ENCODE peak calls at places on chromosomes 16 and 17, in four cellular contexts. S is PC-3, C is M059J, R is HEK293T. N is an unnamed sample.

GRCh38 chr17:32484628-32485027 is 2.2 kb upstream of the CDK5R1 start:
- DNase-seq in S (no peak), C (no peak), R (no peak), N (no peak)

GRCh38 chr17:32870969-32871368 is 6.0 kb downstream of the MYO1D start:
- DNase-seq in S (no peak), C (no peak), R (no peak), N (no peak)

GRCh38 chr17:42275527-42276358 is 448 bp downstream of the STAT5B start:
- DNase-seq in S (no peak), C (peak; percentile 46), R (peak; percentile 19), N (no peak)

GRCh38 chr16:51097729-51098128 is 53.3 kb downstream of the SALL1 start:
- DNase-seq in R (no peak), S (no peak), C (no peak), N (no peak)

GRCh38 chr16:6897910-6898475 is 434.7 kb upstream of the RBFOX1 start:
- DNase-seq in C (no peak), R (no peak), S (no peak), N (no peak)

GRCh38 chr17:40253565-40253964 is 34.1 kb upstream of the CDC6 start:
- DNase-seq in C (peak; percentile 77), R (no peak), S (no peak), N (no peak)

GRCh38 chr16:25065899-25066298 is 45.6 kb upstream of the LCMT1 start:
- DNase-seq in R (peak; percentile 15), C (no peak), S (no peak), N (no peak)

GRCh38 chr17:2210726-2211125 is 92.9 kb downstream of the SMG6 start:
- DNase-seq in S (no peak), R (no peak), C (no peak), N (no peak)

GRCh38 chr17:73520369-73520761 is 123.9 kb downstream of the SDK2 start:
- DNase-seq in S (no peak), C (no peak), R (no peak), N (no peak)

GRCh38 chr16:70295634-70296033 is 3.4 kb upstream of the DDX19B start:
- DNase-seq in S (no peak), R (no peak), C (no peak), N (no peak)

GRCh38 chr17:3964203-3965122 is at the start of gene ATP2A3:
- DNase-seq in S (no peak), R (no peak), C (no peak), N (peak; percentile 77)

GRCh38 chr16:71431991-71432390 is 9.9 kb downstream of the TLE7 start:
- DNase-seq in R (no peak), S (no peak), C (no peak), N (no peak)

GRCh38 chr16:55031481-55031880 is 100.8 kb downstream of the IRX5 start:
- DNase-seq in S (no peak), C (no peak), R (no peak), N (no peak)

GRCh38 chr16:80265624-80266306 is 275.0 kb upstream of the DYNLRB2 start:
- DNase-seq in C (peak; percentile 49), R (no peak), S (no peak), N (no peak)

GRCh38 chr16:56327071-56327928 is 98.0 kb downstream of the AMFR start:
- DNase-seq in C (no peak), S (no peak), R (no peak), N (no peak)

GRCh38 chr16:20763461-20764232 is at the start of gene ACSM3:
- DNase-seq in R (peak; percentile 40), C (peak; percentile 70), S (peak; percentile 83), N (peak; percentile 93)

GRCh38 chr16:57610611-57611010 is 17.8 kb upstream of the ADGRG1 start:
- DNase-seq in S (no peak), R (no peak), C (no peak), N (no peak)

GRCh38 chr16:22685162-22685830 is 128.7 kb upstream of the HS3ST2 start:
- DNase-seq in C (peak; percentile 19), R (no peak), S (no peak), N (no peak)

GRCh38 chr16:17379121-17379571 is 91.6 kb downstream of the XYLT1 start:
- DNase-seq in R (no peak), C (peak; percentile 76), S (no peak), N (no peak)